ENCODE peak calls at places on chromosomes 16 and 17, in seven cellular contexts. V, N, K, T, X, Y and U are unnamed samples.

GRCh38 chr16:53211253-53211652 is 156.5 kb downstream of the CHD9 start:
- DNase-seq in Y (no peak), N (no peak), V (no peak), T (no peak), K (no peak), X (no peak), U (no peak)

GRCh38 chr17:76481091-76481655 is 13.8 kb downstream of the AANAT start:
- DNase-seq in X (no peak), Y (peak; percentile 45), N (no peak), V (no peak), K (no peak), T (no peak), U (no peak)

GRCh38 chr17:59365383-59365981 is 34.0 kb downstream of the YPEL2 start:
- DNase-seq in Y (peak; percentile 31), X (no peak), N (no peak), V (no peak), K (no peak), T (no peak), U (no peak)

GRCh38 chr17:16286947-16287562 is 66.2 kb downstream of the CENPV start:
- DNase-seq in Y (no peak), N (no peak), K (peak; percentile 55), X (peak; percentile 18), V (peak; percentile 46), T (no peak), U (peak; percentile 80)

GRCh38 chr16:84082110-84082509 is 34.6 kb downstream of the MBTPS1 start:
- DNase-seq in V (no peak), K (peak; percentile 14), X (no peak), N (no peak), Y (no peak), T (no peak), U (no peak)

GRCh38 chr17:57506253-57506911 is 238.7 kb downstream of the CCDC182 start:
- DNase-seq in X (no peak), K (no peak), V (no peak), T (no peak), N (no peak), Y (no peak), U (no peak)

GRCh38 chr16:67882374-67883145 is 2.1 kb upstream of the NRN1L start:
- DNase-seq in V (no peak), N (no peak), Y (peak; percentile 71), T (peak; percentile 20), X (no peak), K (no peak), U (no peak)

GRCh38 chr17:77924757-77925336 is 33.7 kb upstream of the TNRC6C start:
- DNase-seq in V (no peak), T (peak; percentile 9), Y (peak; percentile 54), K (peak; percentile 75), N (peak; percentile 56), X (no peak), U (no peak)

GRCh38 chr17:66165537-66166123 is 26.3 kb downstream of the CEP112 start:
- DNase-seq in N (peak; percentile 19), V (peak; percentile 61), K (peak; percentile 56), X (peak; percentile 63), Y (no peak), T (peak; percentile 66), U (no peak)

GRCh38 chr17:29582254-29582765 is 7.1 kb downstream of the GIT1 start:
- DNase-seq in X (no peak), K (no peak), Y (no peak), T (no peak), V (no peak), N (no peak), U (no peak)

GRCh38 chr17:44829558-44830358 is at the start of gene GJC1:
- DNase-seq in Y (no peak), K (peak; percentile 74), T (peak; percentile 15), N (no peak), X (peak; percentile 70), V (no peak), U (peak; percentile 82)

GRCh38 chr17:68534714-68535113 is 22.5 kb downstream of the PRKAR1A start:
- DNase-seq in T (no peak), N (no peak), X (no peak), V (no peak), K (no peak), Y (no peak), U (no peak)

GRCh38 chr16:49643429-49644142 is 212.3 kb downstream of the ZNF423 start:
- DNase-seq in V (no peak), N (no peak), T (peak; percentile 73), K (no peak), X (peak; percentile 85), Y (no peak), U (no peak)

GRCh38 chr17:58484600-58484999 is 3.6 kb downstream of the HSF5 start:
- DNase-seq in Y (no peak), V (no peak), K (no peak), X (no peak), T (no peak), N (no peak), U (no peak)

GRCh38 chr16:30724641-30725464 is 23.4 kb upstream of the PHKG2 start:
- DNase-seq in V (no peak), X (no peak), T (peak; percentile 50), Y (no peak), N (no peak), K (no peak), U (peak; percentile 85)